ENCODE peak calls at places on chromosomes 11 and 22, in eight cellular contexts. L is stomach; J is fibroblast of lung; N is tibial nerve; I is CD4-positive, CD25-positive, alpha-beta regulatory T cell; O is adrenal gland; K is PC-3; F is right lobe of liver. Z is an unnamed sample.

GRCh38 chr11:121671276-121672168 is 218.8 kb upstream of the SORL1-AS1 start:
- DNase-seq in I (no peak), K (no peak), O (peak; percentile 59), F (no peak), L (no peak), N (no peak), J (peak; percentile 50), Z (peak; percentile 31)

GRCh38 chr22:46085831-46086576 is 64.3 kb upstream of the PPARA start:
- DNase-seq in F (peak; percentile 54), L (peak; percentile 87), J (peak; percentile 74), O (peak; percentile 77), N (no peak), K (peak; percentile 90), I (no peak), Z (peak; percentile 53)

GRCh38 chr11:69475866-69476714 is 5.4 kb upstream of the LINC01488 start:
- DNase-seq in I (no peak), J (no peak), F (no peak), N (no peak), O (no peak), L (no peak), K (no peak), Z (no peak)

GRCh38 chr11:119827113-119827512 is 98.1 kb upstream of the NECTIN1 start:
- DNase-seq in L (no peak), O (no peak), I (no peak), K (no peak), J (no peak), N (no peak), F (no peak), Z (no peak)

GRCh38 chr11:11502303-11502828 is 119.4 kb downstream of the GALNT18 start:
- DNase-seq in O (no peak), I (no peak), F (no peak), J (no peak), N (no peak), L (no peak), K (no peak), Z (no peak)

GRCh38 chr11:80096736-80097135 is 655.9 kb upstream of the TENM4 start:
- DNase-seq in F (no peak), I (no peak), J (peak; percentile 62), L (no peak), N (no peak), K (peak; percentile 41), O (peak; percentile 53), Z (no peak)

GRCh38 chr22:20979243-20979809 is 2.8 kb upstream of the LZTR1 start:
- DNase-seq in K (no peak), F (peak; percentile 72), I (peak; percentile 57), J (peak; percentile 85), N (no peak), L (peak; percentile 67), O (peak; percentile 86), Z (peak; percentile 77)

GRCh38 chr11:77602385-77603105 is 12.8 kb downstream of the AQP11 start:
- DNase-seq in N (no peak), K (peak; percentile 97), J (peak; percentile 83), F (no peak), L (no peak), O (no peak), I (no peak), Z (no peak)

GRCh38 chr11:16191852-16192240 is 164.5 kb downstream of the SOX6 start:
- DNase-seq in J (no peak), I (no peak), N (no peak), K (no peak), L (no peak), F (no peak), O (no peak), Z (peak; percentile 24)

GRCh38 chr22:37425369-37425768 is 1.9 kb downstream of the ELFN2 start:
- DNase-seq in K (no peak), N (no peak), F (no peak), J (no peak), O (no peak), I (no peak), L (no peak), Z (no peak)
- H3K27me3 ChIP-seq in K (no peaks in the 10 kb centered on the region), N (peaks cover 89% of the 10 kb centered on the region), F (no peaks in the 10 kb centered on the region), J (peaks cover 43% of the 10 kb centered on the region), O (peaks cover 35% of the 10 kb centered on the region), I (peaks cover 6% of the 10 kb centered on the region), L (peaks cover 68% of the 10 kb centered on the region), Z (peaks cover 85% of the 10 kb centered on the region)

GRCh38 chr11:12689029-12689755 is 15.0 kb downstream of the TEAD1 start:
- DNase-seq in N (no peak), L (no peak), O (no peak), K (no peak), J (no peak), F (no peak), I (no peak), Z (no peak)
- H3K4me1 ChIP-seq in N (peaks cover 79% of the 10 kb centered on the region), L (peaks cover 93% of the 10 kb centered on the region), O (peaks cover 35% of the 10 kb centered on the region), K (peaks cover 83% of the 10 kb centered on the region), J (peaks cover 73% of the 10 kb centered on the region), F (no peaks in the 10 kb centered on the region), I (no peaks in the 10 kb centered on the region), Z (peaks cover 34% of the 10 kb centered on the region)

GRCh38 chr11:65611028-65611757 is 2.8 kb downstream of the MAP3K11 start:
- DNase-seq in F (peak; percentile 66), K (no peak), L (no peak), N (no peak), J (no peak), I (no peak), O (no peak), Z (no peak)
- H3K36me3 ChIP-seq in F (peaks cover 21% of the 10 kb centered on the region), K (peaks cover 9% of the 10 kb centered on the region), L (peaks cover 51% of the 10 kb centered on the region), N (no peaks in the 10 kb centered on the region), J (peaks cover 13% of the 10 kb centered on the region), I (peaks cover 21% of the 10 kb centered on the region), O (no peaks in the 10 kb centered on the region), Z (no peaks in the 10 kb centered on the region)

GRCh38 chr11:12817681-12818332 is 143.6 kb downstream of the TEAD1 start:
- DNase-seq in L (no peak), F (no peak), K (no peak), I (no peak), N (no peak), O (no peak), J (peak; percentile 42), Z (no peak)
- H3K27me3 ChIP-seq in L (no peaks in the 10 kb centered on the region), F (no peaks in the 10 kb centered on the region), K (no peaks in the 10 kb centered on the region), I (no peaks in the 10 kb centered on the region), N (no peaks in the 10 kb centered on the region), O (no peaks in the 10 kb centered on the region), J (no peaks in the 10 kb centered on the region), Z (no peaks in the 10 kb centered on the region)

DNA sequence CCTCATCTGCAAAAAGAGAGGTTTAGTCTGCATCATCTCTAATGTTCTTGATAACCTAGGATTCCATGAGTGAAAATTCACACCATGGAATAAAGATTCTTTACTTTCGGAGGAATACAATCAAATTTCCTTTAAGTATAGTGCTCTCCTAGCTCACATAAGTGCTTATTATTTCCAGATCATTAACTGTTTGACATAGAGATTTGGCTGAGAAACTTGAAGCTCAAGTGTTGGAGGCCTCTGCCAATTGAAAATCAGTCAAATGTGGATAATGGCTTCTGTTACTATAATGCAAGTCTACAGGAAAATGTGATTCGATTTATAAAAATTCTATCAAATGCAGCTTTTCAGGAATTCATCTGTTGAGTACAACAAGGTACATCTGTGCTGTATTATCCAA is 144.6 kb downstream of the KIF18A start:
- DNase-seq in J (no peak), K (no peak), O (no peak), F (no peak), L (no peak), I (no peak), N (no peak), Z (no peak)
- H3K4me1 ChIP-seq in J (no peaks in the 10 kb centered on the region), K (peaks cover 8% of the 10 kb centered on the region), O (no peaks in the 10 kb centered on the region), F (no peaks in the 10 kb centered on the region), L (no peaks in the 10 kb centered on the region), I (no peaks in the 10 kb centered on the region), N (no peaks in the 10 kb centered on the region), Z (no peaks in the 10 kb centered on the region)

DNA sequence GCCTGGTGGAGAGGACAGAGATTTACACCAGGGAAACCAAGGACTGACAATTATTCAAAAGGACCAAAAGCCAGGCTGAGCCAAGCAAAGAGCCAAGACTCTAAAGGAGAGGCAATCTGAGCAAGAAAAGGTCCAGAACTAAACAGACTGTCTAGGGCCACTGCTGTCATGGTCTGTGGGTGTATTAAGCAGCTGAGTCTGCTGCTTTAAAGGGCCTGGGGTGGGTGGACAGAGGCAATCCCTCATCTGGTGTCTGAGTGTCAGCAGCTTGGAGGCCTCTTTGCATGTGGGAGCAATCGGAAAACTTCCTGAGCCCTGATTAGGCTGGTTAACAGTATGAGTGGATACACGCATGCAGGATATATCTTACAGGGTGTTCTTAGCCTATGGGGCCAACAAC is 67.6 kb upstream of the TIMP3 start:
- DNase-seq in N (no peak), O (no peak), K (no peak), J (no peak), I (no peak), F (no peak), L (no peak), Z (no peak)
- H3K36me3 ChIP-seq in N (no peaks in the 10 kb centered on the region), O (no peaks in the 10 kb centered on the region), K (no peaks in the 10 kb centered on the region), J (no peaks in the 10 kb centered on the region), I (no peaks in the 10 kb centered on the region), F (no peaks in the 10 kb centered on the region), L (no peaks in the 10 kb centered on the region), Z (no peaks in the 10 kb centered on the region)

GRCh38 chr11:57485217-57486007 is 25.1 kb downstream of the RTN4RL2 start:
- DNase-seq in I (no peak), O (no peak), K (no peak), N (no peak), L (no peak), J (no peak), F (no peak), Z (no peak)
- H3K27me3 ChIP-seq in I (peaks cover 5% of the 10 kb centered on the region), O (no peaks in the 10 kb centered on the region), K (no peaks in the 10 kb centered on the region), N (peaks cover 39% of the 10 kb centered on the region), L (peaks cover 13% of the 10 kb centered on the region), J (peaks cover 7% of the 10 kb centered on the region), F (no peaks in the 10 kb centered on the region), Z (no peaks in the 10 kb centered on the region)

GRCh38 chr11:129862123-129862522 is 33.3 kb downstream of the NFRKB start:
- DNase-seq in N (no peak), L (no peak), O (no peak), J (no peak), F (no peak), I (no peak), K (no peak), Z (no peak)
- H3K4me1 ChIP-seq in N (peaks cover 6% of the 10 kb centered on the region), L (peaks cover 14% of the 10 kb centered on the region), O (peaks cover 5% of the 10 kb centered on the region), J (peaks cover 3% of the 10 kb centered on the region), F (no peaks in the 10 kb centered on the region), I (peaks cover 9% of the 10 kb centered on the region), K (peaks cover 33% of the 10 kb centered on the region), Z (peaks cover 7% of the 10 kb centered on the region)

Z was measured in BE2C.